ENCODE peak calls at places on chromosome 4, in four cellular contexts. X is NCI-H2107, B is iPS-NIHi11, G is amniotic epithelial cell. D is an unnamed sample.

GRCh38 chr4:166128452-166128851 is 255.4 kb downstream of the TLL1 start:
- DNase-seq in G (peak; percentile 16), B (peak; percentile 6), X (no peak), D (peak; percentile 3)

GRCh38 chr4:18593297-18594002 is 571.9 kb upstream of the LCORL start:
- DNase-seq in B (peak; percentile 80), X (peak; percentile 4), G (peak; percentile 67), D (peak; percentile 76)

GRCh38 chr4:141352775-141353544 is 132.3 kb downstream of the ZNF330 start:
- DNase-seq in X (no peak), B (peak; percentile 29), G (peak; percentile 92), D (peak; percentile 74)

GRCh38 chr4:107615809-107616208 is 104.2 kb downstream of the PAPSS1 start:
- DNase-seq in G (no peak), B (no peak), X (no peak), D (no peak)

GRCh38 chr4:1462009-1462767 is 55.9 kb upstream of the NKX1-1 start:
- DNase-seq in B (peak; percentile 56), G (no peak), X (no peak), D (no peak)

GRCh38 chr4:95732061-95732460 is 107.8 kb upstream of the PDHA2 start:
- DNase-seq in B (no peak), X (no peak), G (peak; percentile 37), D (peak; percentile 22)

GRCh38 chr4:42610941-42611340 is 46.0 kb downstream of the ATP8A1 start:
- DNase-seq in G (no peak), B (no peak), X (no peak), D (no peak)

GRCh38 chr4:11487876-11488545 is 59.3 kb upstream of the HS3ST1 start:
- DNase-seq in X (no peak), B (no peak), G (peak; percentile 97), D (peak; percentile 86)

GRCh38 chr4:96753216-96753615 is 913.3 kb downstream of the PDHA2 start:
- DNase-seq in B (no peak), G (no peak), X (no peak), D (no peak)

GRCh38 chr4:84089652-84090437 is 409.2 kb downstream of the NKX6-1 start:
- DNase-seq in X (no peak), G (no peak), B (no peak), D (no peak)

GRCh38 chr4:96833831-96834230 is 993.9 kb downstream of the PDHA2 start:
- DNase-seq in B (no peak), G (peak; percentile 39), X (no peak), D (no peak)

GRCh38 chr4:43238018-43238417 is 345.5 kb downstream of the GRXCR1 start:
- DNase-seq in X (no peak), G (no peak), B (no peak), D (no peak)

GRCh38 chr4:149008415-149009025 is 566.3 kb upstream of the NR3C2 start:
- DNase-seq in B (no peak), X (no peak), G (no peak), D (no peak)

GRCh38 chr4:127045872-127046271 is 586.9 kb upstream of the INTU start:
- DNase-seq in G (no peak), X (no peak), B (peak; percentile 17), D (no peak)

GRCh38 chr4:145043306-145043705 is 54.7 kb downstream of the ANAPC10 start:
- DNase-seq in G (no peak), X (no peak), B (peak; percentile 5), D (no peak)

GRCh38 chr4:41369680-41370079 is 113.0 kb downstream of the UCHL1 start:
- DNase-seq in X (no peak), G (peak; percentile 63), B (no peak), D (no peak)

GRCh38 chr4:4659871-4660651 is 118.2 kb upstream of the STX18 start:
- DNase-seq in X (no peak), B (no peak), G (peak; percentile 81), D (peak; percentile 84)

GRCh38 chr4:184444953-184445309 is 29.4 kb downstream of the IRF2 start:
- DNase-seq in X (no peak), B (no peak), G (no peak), D (no peak)

GRCh38 chr4:125115476-125115875 is 199.3 kb upstream of the FAT4 start:
- DNase-seq in G (no peak), X (no peak), B (no peak), D (peak; percentile 25)

GRCh38 chr4:45692131-45692530 is 431.7 kb downstream of the GABRG1 start:
- DNase-seq in G (no peak), X (no peak), B (no peak), D (no peak)

GRCh38 chr4:4875147-4875546 is 15.7 kb downstream of the MSX1 start:
- DNase-seq in X (no peak), G (no peak), B (no peak), D (no peak)

GRCh38 chr4:88613417-88613875 is 21.2 kb downstream of the HERC3 start:
- DNase-seq in B (peak; percentile 23), X (peak; percentile 32), G (no peak), D (peak; percentile 17)

GRCh38 chr4:16715482-16715881 is 183.0 kb downstream of the LDB2 start:
- DNase-seq in X (no peak), B (no peak), G (no peak), D (no peak)

GRCh38 chr4:76611611-76612010 is 176.6 kb downstream of the SHROOM3 start:
- DNase-seq in B (no peak), G (no peak), X (no peak), D (no peak)

GRCh38 chr4:128338634-128339355 is 51.2 kb upstream of the PGRMC2 start:
- DNase-seq in X (no peak), G (peak; percentile 98), B (no peak), D (peak; percentile 98)

GRCh38 chr4:155930330-155930729 is 23.3 kb downstream of the CTSO start:
- DNase-seq in X (no peak), G (no peak), B (no peak), D (no peak)